ENCODE peak calls at places on chromosomes 5 and 9, in eight cellular contexts. S, O, Q, B, V, T, I and D are unnamed samples.

GRCh38 chr9:20604561-20604960 is 17.7 kb downstream of the MLLT3 start:
- DNase-seq in Q (no peak), V (no peak), I (no peak), T (no peak), S (peak), B (no peak), O (no peak), D (no peak)

GRCh38 chr5:1217596-1218206 is 7.5 kb upstream of the SLC6A18 start:
- DNase-seq in T (no peak), S (no peak), V (no peak), I (peak), Q (no peak), O (no peak), B (no peak), D (no peak)

GRCh38 chr5:80967500-80968181 is 7.5 kb downstream of the RASGRF2 start:
- DNase-seq in S (peak), O (peak), I (no peak), B (no peak), V (no peak), T (peak), Q (no peak), D (peak)

GRCh38 chr5:113514263-113514590 is 733 bp downstream of the YTHDC2 start:
- DNase-seq in B (no peak), Q (no peak), S (no peak), O (no peak), I (no peak), T (no peak), V (no peak), D (no peak)

GRCh38 chr5:91641730-91642350 is 258.7 kb upstream of the ARRDC3 start:
- DNase-seq in S (peak), T (peak), O (peak), B (no peak), Q (no peak), I (peak), V (peak), D (no peak)

GRCh38 chr9:36517131-36517530 is 55.6 kb upstream of the MELK start:
- DNase-seq in B (no peak), Q (no peak), T (no peak), S (no peak), V (no peak), O (no peak), I (no peak), D (no peak)

GRCh38 chr5:1763960-1764605 is 35.6 kb downstream of the MRPL36 start:
- DNase-seq in I (no peak), O (no peak), V (no peak), Q (no peak), B (no peak), T (no peak), S (no peak), D (no peak)

GRCh38 chr5:171595401-171595800 is 176.0 kb downstream of the FGF18 start:
- DNase-seq in B (no peak), O (no peak), I (no peak), T (no peak), V (no peak), Q (no peak), S (peak), D (no peak)

GRCh38 chr9:134691695-134692572 is 50.3 kb downstream of the COL5A1 start:
- DNase-seq in V (no peak), T (no peak), Q (no peak), O (no peak), B (no peak), S (no peak), I (no peak), D (no peak)

GRCh38 chr5:168611163-168611562 is 32.0 kb upstream of the PANK3 start:
- DNase-seq in B (no peak), Q (no peak), T (no peak), O (no peak), I (no peak), V (no peak), S (no peak), D (no peak)

GRCh38 chr5:157252741-157253465 is 13.0 kb upstream of the CYFIP2 start:
- DNase-seq in V (no peak), S (peak), O (peak), T (no peak), I (no peak), B (peak), Q (no peak), D (no peak)

GRCh38 chr5:80503641-80504040 is 15.7 kb downstream of the FAM151B start:
- DNase-seq in S (no peak), T (no peak), O (no peak), Q (peak), B (no peak), I (no peak), V (no peak), D (no peak)

GRCh38 chr5:103467831-103468230 is 94.8 kb downstream of the NUDT12 start:
- DNase-seq in I (no peak), V (no peak), Q (no peak), T (no peak), O (no peak), B (no peak), S (no peak), D (no peak)

GRCh38 chr5:119171686-119172085 is 100.8 kb downstream of the DMXL1 start:
- DNase-seq in I (no peak), V (no peak), T (no peak), Q (no peak), B (no peak), S (no peak), O (no peak), D (no peak)

GRCh38 chr9:20551236-20551635 is 71.1 kb downstream of the MLLT3 start:
- DNase-seq in S (no peak), Q (no peak), I (no peak), O (no peak), B (no peak), V (no peak), T (no peak), D (no peak)

GRCh38 chr9:136119259-136120118 is 814 bp upstream of the TMEM250 start:
- DNase-seq in I (no peak), O (peak), B (no peak), T (no peak), S (peak), Q (no peak), V (no peak), D (peak)

GRCh38 chr9:122315534-122315933 is 50.9 kb downstream of the MRRF start:
- DNase-seq in Q (no peak), V (no peak), I (no peak), T (no peak), S (no peak), B (no peak), O (no peak), D (no peak)

GRCh38 chr9:135078361-135078821 is 9.1 kb upstream of the OLFM1 start:
- DNase-seq in I (no peak), B (no peak), S (no peak), Q (no peak), T (no peak), V (no peak), O (no peak), D (peak)

GRCh38 chr5:109485030-109485429 is 75.3 kb upstream of the PJA2 start:
- DNase-seq in I (peak), T (no peak), Q (no peak), V (peak), S (peak), B (no peak), O (no peak), D (peak)

GRCh38 chr5:67677422-67677970 is 480.9 kb upstream of the CD180 start:
- DNase-seq in B (no peak), I (no peak), V (no peak), T (no peak), Q (no peak), S (no peak), O (no peak), D (no peak)

GRCh38 chr9:16598316-16598715 is 272.2 kb downstream of the BNC2 start:
- DNase-seq in I (no peak), B (no peak), V (no peak), O (no peak), T (no peak), S (peak), Q (no peak), D (no peak)

GRCh38 chr5:101590384-101590783 is 687.3 kb upstream of the ST8SIA4 start:
- DNase-seq in Q (no peak), T (no peak), V (peak), I (no peak), O (peak), S (peak), B (no peak), D (no peak)

GRCh38 chr9:87670572-87671264 is 55.2 kb upstream of the CTSL start:
- DNase-seq in S (no peak), O (no peak), B (no peak), T (no peak), Q (no peak), I (peak), V (no peak), D (no peak)

GRCh38 chr5:140823475-140823874 is 2.1 kb downstream of the PCDHA5 start:
- DNase-seq in I (no peak), V (no peak), S (no peak), Q (no peak), B (no peak), O (no peak), T (no peak), D (no peak)